ENCODE peak calls at places on chromosomes 2 and 18, in five cellular contexts. One of them, this sample, is unnamed.

GRCh38 chr18:56062931-56063330 is 474.9 kb upstream of the TCF4 start:
- DNase-seq in activated CD4-positive, alpha-beta T cell treated with anti-CD3 and anti-CD28 coated beads for 4 hours: no peak
- DNase-seq in anterior cingulate cortex: no peak
- DNase-seq in tibial nerve: no peak
- DNase-seq in activated CD8-positive, alpha-beta memory T cell treated with anti-CD3 and anti-CD28 coated beads for 4 hours: no peak
- DNase-seq in this sample: no peak

GRCh38 chr2:113977660-113978523 is 88.0 kb downstream of the ACTR3 start:
- DNase-seq in activated CD4-positive, alpha-beta T cell treated with anti-CD3 and anti-CD28 coated beads for 4 hours: no peak
- DNase-seq in anterior cingulate cortex: no peak
- DNase-seq in tibial nerve: no peak
- DNase-seq in activated CD8-positive, alpha-beta memory T cell treated with anti-CD3 and anti-CD28 coated beads for 4 hours: no peak
- DNase-seq in this sample: no peak

GRCh38 chr18:50573679-50574078 is 13.8 kb downstream of the MAPK4 start:
- DNase-seq in activated CD4-positive, alpha-beta T cell treated with anti-CD3 and anti-CD28 coated beads for 4 hours: no peak
- DNase-seq in anterior cingulate cortex: no peak
- DNase-seq in tibial nerve: no peak
- DNase-seq in activated CD8-positive, alpha-beta memory T cell treated with anti-CD3 and anti-CD28 coated beads for 4 hours: no peak
- DNase-seq in this sample: no peak

GRCh38 chr2:146576301-146576700 is 1268.5 kb upstream of the ACVR2A start:
- DNase-seq in activated CD4-positive, alpha-beta T cell treated with anti-CD3 and anti-CD28 coated beads for 4 hours: no peak
- DNase-seq in anterior cingulate cortex: no peak
- DNase-seq in tibial nerve: no peak
- DNase-seq in activated CD8-positive, alpha-beta memory T cell treated with anti-CD3 and anti-CD28 coated beads for 4 hours: no peak
- DNase-seq in this sample: no peak

GRCh38 chr2:133326651-133327397 is 241.4 kb downstream of the NCKAP5 start:
- DNase-seq in activated CD4-positive, alpha-beta T cell treated with anti-CD3 and anti-CD28 coated beads for 4 hours: no peak
- DNase-seq in anterior cingulate cortex: no peak
- DNase-seq in tibial nerve: no peak
- DNase-seq in activated CD8-positive, alpha-beta memory T cell treated with anti-CD3 and anti-CD28 coated beads for 4 hours: no peak
- DNase-seq in this sample: no peak

GRCh38 chr2:31404827-31405226 is 9.7 kb downstream of the XDH start:
- DNase-seq in activated CD4-positive, alpha-beta T cell treated with anti-CD3 and anti-CD28 coated beads for 4 hours: no peak
- DNase-seq in anterior cingulate cortex: no peak
- DNase-seq in tibial nerve: no peak
- DNase-seq in activated CD8-positive, alpha-beta memory T cell treated with anti-CD3 and anti-CD28 coated beads for 4 hours: no peak
- DNase-seq in this sample: no peak

GRCh38 chr2:225100269-225100668 is 58.0 kb upstream of the DOCK10 start:
- DNase-seq in activated CD4-positive, alpha-beta T cell treated with anti-CD3 and anti-CD28 coated beads for 4 hours: no peak
- DNase-seq in anterior cingulate cortex: no peak
- DNase-seq in tibial nerve: no peak
- DNase-seq in activated CD8-positive, alpha-beta memory T cell treated with anti-CD3 and anti-CD28 coated beads for 4 hours: no peak
- DNase-seq in this sample: no peak

GRCh38 chr2:68193774-68194372 is 36.2 kb downstream of the PNO1 start:
- DNase-seq in activated CD4-positive, alpha-beta T cell treated with anti-CD3 and anti-CD28 coated beads for 4 hours: no peak
- DNase-seq in anterior cingulate cortex: no peak
- DNase-seq in tibial nerve: no peak
- DNase-seq in activated CD8-positive, alpha-beta memory T cell treated with anti-CD3 and anti-CD28 coated beads for 4 hours: no peak
- DNase-seq in this sample: no peak

GRCh38 chr2:55490554-55490953 is 29.0 kb upstream of the CFAP36 start:
- DNase-seq in activated CD4-positive, alpha-beta T cell treated with anti-CD3 and anti-CD28 coated beads for 4 hours: no peak
- DNase-seq in anterior cingulate cortex: no peak
- DNase-seq in tibial nerve: peak
- DNase-seq in activated CD8-positive, alpha-beta memory T cell treated with anti-CD3 and anti-CD28 coated beads for 4 hours: no peak
- DNase-seq in this sample: no peak

GRCh38 chr2:85064927-85065630 is 68.1 kb upstream of the TCF7L1 start:
- DNase-seq in activated CD4-positive, alpha-beta T cell treated with anti-CD3 and anti-CD28 coated beads for 4 hours: no peak
- DNase-seq in anterior cingulate cortex: no peak
- DNase-seq in tibial nerve: no peak
- DNase-seq in activated CD8-positive, alpha-beta memory T cell treated with anti-CD3 and anti-CD28 coated beads for 4 hours: no peak
- DNase-seq in this sample: no peak

GRCh38 chr18:55289775-55290174 is 298.2 kb downstream of the TCF4 start:
- DNase-seq in activated CD4-positive, alpha-beta T cell treated with anti-CD3 and anti-CD28 coated beads for 4 hours: no peak
- DNase-seq in anterior cingulate cortex: no peak
- DNase-seq in tibial nerve: no peak
- DNase-seq in activated CD8-positive, alpha-beta memory T cell treated with anti-CD3 and anti-CD28 coated beads for 4 hours: no peak
- DNase-seq in this sample: no peak

GRCh38 chr2:133836691-133837090 is 268.4 kb upstream of the NCKAP5 start:
- DNase-seq in activated CD4-positive, alpha-beta T cell treated with anti-CD3 and anti-CD28 coated beads for 4 hours: no peak
- DNase-seq in anterior cingulate cortex: no peak
- DNase-seq in tibial nerve: no peak
- DNase-seq in activated CD8-positive, alpha-beta memory T cell treated with anti-CD3 and anti-CD28 coated beads for 4 hours: no peak
- DNase-seq in this sample: no peak

GRCh38 chr2:3044587-3045317 is 332.9 kb downstream of the EIPR1 start:
- DNase-seq in activated CD4-positive, alpha-beta T cell treated with anti-CD3 and anti-CD28 coated beads for 4 hours: no peak
- DNase-seq in anterior cingulate cortex: no peak
- DNase-seq in tibial nerve: no peak
- DNase-seq in activated CD8-positive, alpha-beta memory T cell treated with anti-CD3 and anti-CD28 coated beads for 4 hours: no peak
- DNase-seq in this sample: no peak

This sample was measured in stimulated activated naive CD4-positive, alpha-beta T cell treated with Interleukin-2 at 50 U/mL for 16 hours.